ENCODE peak calls at places on chromosomes 3 and 15, in nine cellular contexts. Z is neural crest cell, P is NCI-H2081 treated with DMSO at 0.1 percent for 48 hours, C is ovary, H is left ventricle myocardium inferior, F is ACHN, B is pulmonary artery endothelial cell, A is HT1080, R is OCI-LY7. E is an unnamed sample.

GRCh38 chr15:71538922-71539321 is 271.4 kb upstream of the NR2E3 start:
- DNase-seq in P (no peak), F (no peak), B (no peak), Z (no peak), H (no peak), C (no peak), A (no peak), R (no peak), E (no peak)

GRCh38 chr3:165185707-165186327 is 10.4 kb downstream of the SLITRK3 start:
- DNase-seq in R (peak), P (peak), B (no peak), A (peak), Z (peak), H (no peak), C (no peak), F (peak), E (peak)

GRCh38 chr3:64677961-64678716 is 9.7 kb downstream of the ADAMTS9 start:
- DNase-seq in R (no peak), C (no peak), H (no peak), P (no peak), B (no peak), F (no peak), Z (no peak), A (no peak), E (no peak)

GRCh38 chr3:144670560-144670959 is 698.9 kb downstream of the DIPK2A start:
- DNase-seq in C (no peak), H (no peak), B (no peak), Z (no peak), R (no peak), F (no peak), P (no peak), A (no peak), E (no peak)

GRCh38 chr3:9398715-9399708 is 1.6 kb downstream of the SETD5 start:
- DNase-seq in R (peak), F (peak), A (peak), P (no peak), Z (no peak), B (no peak), H (no peak), C (no peak), E (peak)

GRCh38 chr3:59289836-59290235 is 240.0 kb upstream of the CFAP20DC start:
- DNase-seq in Z (no peak), R (no peak), H (no peak), A (no peak), P (no peak), C (no peak), F (no peak), B (no peak), E (no peak)

GRCh38 chr3:43389388-43390254 is 103.3 kb downstream of the SNRK start:
- DNase-seq in F (no peak), C (no peak), B (peak), R (peak), P (no peak), A (peak), Z (no peak), H (no peak), E (no peak)

GRCh38 chr3:66381621-66382020 is 119.2 kb downstream of the LRIG1 start:
- DNase-seq in P (no peak), F (no peak), R (no peak), H (no peak), B (no peak), Z (no peak), C (no peak), A (no peak), E (no peak)

GRCh38 chr15:64856429-64857145 is 14.9 kb downstream of the PLEKHO2 start:
- DNase-seq in R (no peak), P (no peak), A (peak), H (peak), B (no peak), F (no peak), Z (peak), C (peak), E (no peak)

GRCh38 chr15:78671626-78672211 is 30.7 kb upstream of the CHRNB4 start:
- DNase-seq in H (no peak), Z (no peak), R (no peak), F (no peak), P (peak), B (no peak), C (no peak), A (no peak), E (no peak)

GRCh38 chr3:127800508-127800907 is 21.8 kb downstream of the MGLL start:
- DNase-seq in C (no peak), A (peak), B (peak), R (no peak), H (no peak), P (no peak), F (no peak), Z (no peak), E (no peak)

GRCh38 chr3:176321099-176321498 is 876.2 kb downstream of the TBL1XR1 start:
- DNase-seq in B (no peak), C (no peak), Z (no peak), A (no peak), R (no peak), P (no peak), F (no peak), H (no peak), E (no peak)

GRCh38 chr15:78047631-78048409 is 29.7 kb downstream of the TBC1D2B start:
- DNase-seq in B (no peak), Z (no peak), A (peak), P (no peak), R (no peak), H (no peak), C (no peak), F (no peak), E (no peak)

GRCh38 chr15:101306341-101307047 is 11.4 kb upstream of the SNRPA1 start:
- DNase-seq in F (no peak), C (no peak), H (no peak), B (no peak), P (no peak), R (no peak), A (no peak), Z (no peak), E (no peak)

E was measured in HT-29.